ENCODE peak calls at places on chromosomes 13 and 19, in five cellular contexts. Q is CD8-positive, alpha-beta T cell; E is body of pancreas; X is heart left ventricle; L is tibial nerve. Y is an unnamed sample. For H3K36me3, the result is how much of the 10 kb centered on the place peaks cover.

GRCh38 chr19:42422576-42423461 is 4.4 kb downstream of the LIPE start:
- DNase-seq in Q (peak), E (peak), X (peak), L (no peak), Y (no peak)

GRCh38 chr19:17172624-17173345 is 42.4 kb upstream of the USE1 start:
- DNase-seq in Q (no peak), E (no peak), X (no peak), L (no peak), Y (no peak)

GRCh38 chr13:112231451-112232083 is 144.6 kb upstream of the SPACA7 start:
- DNase-seq in Q (no peak), E (no peak), X (no peak), L (no peak), Y (no peak)

GRCh38 chr13:106133025-106133424 is 402.4 kb downstream of the EFNB2 start:
- DNase-seq in Q (no peak), E (no peak), X (no peak), L (no peak), Y (peak)

GRCh38 chr13:65584126-65584525 is 1646.0 kb downstream of the PCDH9 start:
- DNase-seq in Q (no peak), E (no peak), X (no peak), L (no peak), Y (no peak)

GRCh38 chr19:16088351-16088984 is 12.2 kb downstream of the TPM4 start:
- DNase-seq in Q (no peak), E (peak), X (no peak), L (no peak), Y (no peak)

GRCh38 chr13:74695021-74695800 is 561.0 kb upstream of the KLF12 start:
- DNase-seq in Q (no peak), E (no peak), X (no peak), L (no peak), Y (no peak)

GRCh38 chr13:69324109-69324886 is 783.3 kb upstream of the ATXN8OS start:
- DNase-seq in Q (no peak), E (no peak), X (no peak), L (no peak), Y (no peak)

GRCh38 chr13:42594577-42595571 is 20.9 kb downstream of the TNFSF11 start:
- DNase-seq in Q (no peak), E (peak), X (peak), L (no peak), Y (peak)

GRCh38 chr13:34162545-34162936 is 344.6 kb downstream of the RFC3 start:
- DNase-seq in Q (no peak), E (no peak), X (peak), L (no peak), Y (peak)

GRCh38 chr19:15241259-15241658 is 9.0 kb upstream of the EPHX3 start:
- DNase-seq in Q (no peak), E (no peak), X (no peak), L (no peak), Y (no peak)

GRCh38 chr13:23741879-23742510 is 147.2 kb downstream of the MIPEP start:
- DNase-seq in Q (no peak), E (no peak), X (no peak), L (no peak), Y (no peak)

GRCh38 chr19:29173896-29174295 is 39.1 kb downstream of the UQCRFS1 start:
- DNase-seq in Q (no peak), E (no peak), X (no peak), L (no peak), Y (no peak)

GRCh38 chr19:1651548-1652394 is 644 bp downstream of the TCF3 start:
- DNase-seq in Q (no peak), E (peak), X (peak), L (no peak), Y (no peak)

GRCh38 chr19:31118292-31118925 is 230.8 kb downstream of the TSHZ3 start:
- DNase-seq in Q (no peak), E (peak), X (peak), L (peak), Y (no peak)

GRCh38 chr13:22090114-22090513 is 419.2 kb downstream of the FGF9 start:
- DNase-seq in Q (no peak), E (no peak), X (no peak), L (no peak), Y (no peak)

DNA sequence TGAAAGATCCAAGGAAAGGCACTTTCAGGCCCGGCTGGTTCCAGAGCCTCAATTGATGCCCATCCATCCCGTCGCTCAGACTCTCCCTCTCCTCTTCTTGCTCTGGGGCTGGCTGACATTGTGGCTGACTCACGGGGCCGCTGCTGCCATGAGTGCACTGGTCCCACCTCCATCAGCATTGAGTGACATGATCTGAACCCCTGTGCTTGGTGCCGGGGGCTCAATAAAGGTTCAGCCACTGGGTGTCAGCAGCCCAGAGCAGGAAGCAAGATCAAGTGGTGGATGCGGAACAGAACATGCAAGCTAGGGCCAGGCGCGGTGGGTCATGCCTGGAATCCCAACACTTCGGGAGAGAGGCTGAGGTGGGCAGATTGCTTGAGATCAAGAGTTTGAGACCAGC is 39.5 kb downstream of the COMP start:
- DNase-seq in Q (no peak), E (no peak), X (no peak), L (no peak), Y (no peak)
- TF ChIP-seq CTCF in Q (no peak), E (no peak), X (no peak), L (no peak), Y (no peak)

GRCh38 chr19:39533791-39534190 is 1.1 kb upstream of the EID2B start:
- DNase-seq in Q (no peak), E (no peak), X (no peak), L (no peak), Y (no peak)

GRCh38 chr19:39531834-39532232 is 819 bp downstream of the EID2B start:
- DNase-seq in Q (no peak), E (no peak), X (no peak), L (no peak), Y (no peak)

GRCh38 chr19:39532233-39533002 is at the start of gene EID2B:
- DNase-seq in Q (peak), E (peak), X (peak), L (peak), Y (peak)

DNA sequence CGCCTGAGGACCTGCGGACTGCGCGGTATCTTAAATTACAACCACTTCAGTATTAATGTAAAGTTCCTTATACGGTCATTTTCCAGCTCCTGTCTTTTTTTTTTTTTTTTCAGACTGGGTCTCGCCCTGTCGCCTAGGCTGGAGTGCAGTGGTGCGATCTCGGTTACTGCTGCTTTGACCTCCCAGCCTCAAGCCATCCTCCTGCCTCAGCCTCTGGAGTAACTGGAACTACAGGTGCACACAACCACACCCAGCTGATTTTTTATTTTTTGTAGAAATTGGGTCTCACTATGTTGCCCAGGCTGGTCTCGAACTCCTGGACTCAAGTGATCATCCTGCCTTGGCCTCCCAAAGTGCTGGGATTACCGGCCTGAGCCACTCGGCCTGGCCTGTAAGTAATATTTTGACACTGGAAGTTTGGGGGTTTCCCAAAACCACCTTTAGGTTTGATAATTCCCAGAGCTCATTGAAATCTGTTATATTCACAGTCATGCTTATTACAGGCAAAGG is 406 bp upstream of the EID2B start:
- DNase-seq in Q (no peak), E (no peak), X (no peak), L (no peak), Y (no peak)
- H3K4me3 ChIP-seq in Q (peak), E (no peak), X (peak), L (peak), Y (no peak)

DNA sequence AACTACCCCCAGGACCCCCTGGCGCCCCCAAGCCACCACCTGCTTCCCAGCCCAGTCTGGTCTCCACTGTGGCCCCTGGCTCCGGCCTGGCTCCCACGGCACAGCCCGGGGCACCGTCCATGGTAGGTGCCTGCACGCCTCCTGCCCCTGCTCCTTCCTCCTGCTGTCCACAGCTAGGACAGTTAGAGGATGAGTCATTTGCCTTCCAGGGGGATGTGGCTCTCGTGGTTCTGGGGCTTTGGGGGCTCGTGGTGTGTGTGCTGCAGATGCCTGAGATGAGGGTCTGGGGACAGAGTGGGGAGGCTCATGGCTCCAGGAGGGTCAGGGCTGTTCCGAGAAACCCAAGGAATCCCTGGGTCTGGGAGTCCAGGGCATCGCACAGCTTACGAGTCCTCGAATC is 12.7 kb downstream of the MED25 start:
- DNase-seq in Q (no peak), E (no peak), X (no peak), L (no peak), Y (no peak)
- H3K36me3 ChIP-seq in Q (under half), E (under half), X (half or more), L (under half), Y (under half)

DNA sequence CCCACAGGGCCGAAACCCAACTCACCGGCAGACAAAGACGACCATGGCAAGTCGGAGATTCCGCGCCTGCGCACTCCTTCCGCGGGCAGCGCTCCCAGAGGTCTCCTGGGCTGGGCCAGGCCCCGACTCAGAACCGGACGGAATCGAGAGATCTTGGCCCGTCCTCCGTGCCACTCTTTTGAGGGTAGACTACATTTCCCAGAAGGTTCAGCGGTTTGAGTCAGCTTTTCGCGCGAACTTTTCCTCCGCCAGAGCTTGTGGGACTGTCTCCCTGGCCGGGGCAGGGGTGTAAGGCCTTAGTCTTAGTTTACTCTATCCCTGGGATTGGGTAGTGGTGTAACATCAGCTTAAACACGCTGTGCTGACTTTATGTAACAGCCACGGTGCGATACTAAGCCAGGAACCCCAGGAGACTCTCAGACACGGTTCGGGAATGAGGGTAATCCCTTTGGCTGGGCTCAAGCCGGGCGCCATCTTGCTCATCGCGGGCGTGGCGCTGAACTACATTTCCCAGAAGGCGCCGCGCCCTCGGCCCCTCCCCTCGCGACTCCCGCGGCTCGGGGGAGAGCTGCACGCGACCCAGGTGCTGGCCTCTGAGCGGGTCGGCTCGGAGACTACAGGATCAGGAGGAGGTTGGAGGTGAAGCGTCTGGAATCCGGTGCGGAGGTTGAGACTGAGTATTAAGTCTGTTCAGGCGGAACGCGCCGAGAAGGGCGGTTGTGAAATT is at the start of gene ZNF260:
- DNase-seq in Q (peak), E (peak), X (peak), L (peak), Y (peak)
- TF ChIP-seq CTCF in Q (no peak), E (no peak), X (no peak), L (no peak), Y (peak)

DNA sequence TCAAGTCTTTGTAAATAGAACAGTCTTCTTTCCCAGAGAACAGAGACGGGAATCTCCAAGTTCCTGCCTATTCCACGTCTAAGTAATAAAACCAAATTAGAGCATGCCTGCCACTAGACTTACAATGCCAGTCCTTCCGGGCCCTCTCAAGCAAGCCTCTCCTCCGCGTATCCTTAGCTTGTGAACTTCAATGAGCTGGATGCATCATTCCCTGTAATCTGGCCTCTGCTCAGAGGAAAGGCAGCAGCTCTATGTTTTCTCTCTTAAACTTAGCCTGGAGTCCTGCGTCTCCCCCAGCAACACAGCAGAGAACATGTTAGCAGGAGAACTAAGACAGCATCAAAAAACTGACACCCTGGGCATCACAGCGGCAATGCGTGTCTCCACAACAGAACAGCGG is 8.2 kb downstream of the NALCN start:
- DNase-seq in Q (no peak), E (no peak), X (no peak), L (no peak), Y (no peak)
- H3K4me3 ChIP-seq in Q (no peak), E (no peak), X (no peak), L (no peak), Y (no peak)

GRCh38 chr19:19642506-19643157 is 825 bp downstream of the GMIP start:
- DNase-seq in Q (no peak), E (no peak), X (no peak), L (no peak), Y (no peak)
- H3K36me3 ChIP-seq in Q (under half), E (under half), X (under half), L (under half), Y (under half)

GRCh38 chr19:14112051-14112808 is 5.3 kb downstream of the PRKACA start:
- DNase-seq in Q (no peak), E (no peak), X (no peak), L (no peak), Y (no peak)

GRCh38 chr19:14112809-14113385 is 4.7 kb downstream of the PRKACA start:
- DNase-seq in Q (no peak), E (no peak), X (peak), L (peak), Y (no peak)

GRCh38 chr19:14114439-14114838 is 3.1 kb downstream of the PRKACA start:
- DNase-seq in Q (no peak), E (no peak), X (no peak), L (no peak), Y (no peak)

GRCh38 chr19:14114854-14115253 is 2.7 kb downstream of the PRKACA start:
- DNase-seq in Q (no peak), E (peak), X (peak), L (no peak), Y (no peak)

GRCh38 chr19:14113762-14114414 is 3.7 kb downstream of the PRKACA start:
- DNase-seq in Q (no peak), E (no peak), X (no peak), L (no peak), Y (no peak)
- TF ChIP-seq CTCF in Q (no peak), E (no peak), X (no peak), L (no peak), Y (peak)

DNA sequence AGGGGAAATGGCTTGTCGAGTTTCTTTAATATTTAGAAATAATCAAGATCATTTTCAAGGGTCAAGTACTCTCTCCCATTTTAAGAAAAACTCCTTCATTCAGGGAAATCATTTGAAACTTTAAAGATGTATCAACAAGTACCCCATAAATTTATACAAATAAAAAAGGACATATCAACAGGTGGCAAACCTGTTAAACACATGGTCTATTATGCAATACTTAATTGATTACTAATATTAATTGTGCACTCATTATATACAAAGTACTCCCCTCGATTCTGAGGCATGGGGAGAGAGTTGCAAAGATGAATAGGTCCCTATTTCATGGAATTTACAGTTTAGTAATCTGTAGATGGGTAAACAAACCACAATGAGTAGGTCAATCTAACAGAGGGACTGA is 2.1 kb upstream of the LRCH1 start:
- DNase-seq in Q (no peak), E (no peak), X (no peak), L (no peak), Y (no peak)
- H3K4me3 ChIP-seq in Q (no peak), E (no peak), X (no peak), L (no peak), Y (no peak)